ENCODE peak calls at places on chromosome 5, in four cellular contexts. Y is trophoblast cell, L is mesendoderm, Q is mesenchymal stem cell. K is an unnamed sample.

GRCh38 chr5:61901997-61902396 is 404.0 kb upstream of the KIF2A start:
- DNase-seq in Y (no peak), L (no peak), Q (no peak), K (no peak)

GRCh38 chr5:97644896-97645295 is 461.8 kb upstream of the RIOK2 start:
- DNase-seq in Y (peak), L (peak), Q (no peak), K (no peak)

GRCh38 chr5:146313027-146313426 is 25.6 kb upstream of the POU4F3 start:
- DNase-seq in Y (no peak), L (no peak), Q (no peak), K (no peak)

GRCh38 chr5:2847608-2848007 is 96.1 kb upstream of the IRX2 start:
- DNase-seq in Y (no peak), L (no peak), Q (no peak), K (no peak)

GRCh38 chr5:10355071-10355889 is 1.8 kb downstream of the MARCHF6 start:
- DNase-seq in Y (peak), L (no peak), Q (peak), K (no peak)

GRCh38 chr5:126373621-126374416 is 49.4 kb upstream of the GRAMD2B start:
- DNase-seq in Y (peak), L (no peak), Q (peak), K (no peak)

GRCh38 chr5:170104710-170105109 is 987 bp upstream of the FOXI1 start:
- DNase-seq in Y (no peak), L (no peak), Q (no peak), K (no peak)

GRCh38 chr5:89703799-89704198 is 705.8 kb downstream of the CETN3 start:
- DNase-seq in Y (no peak), L (peak), Q (peak), K (peak)

GRCh38 chr5:34891981-34892380 is 23.3 kb downstream of the RAD1 start:
- DNase-seq in Y (no peak), L (no peak), Q (no peak), K (no peak)

GRCh38 chr5:136032564-136032963 is 3.8 kb downstream of the TGFBI start:
- DNase-seq in Y (no peak), L (no peak), Q (peak), K (no peak)

GRCh38 chr5:53073349-53073748 is 36.2 kb downstream of the MOCS2 start:
- DNase-seq in Y (no peak), L (no peak), Q (no peak), K (no peak)

GRCh38 chr5:33984671-33985124 is at the start of gene SLC45A2:
- DNase-seq in Y (no peak), L (peak), Q (peak), K (no peak)

GRCh38 chr5:170380361-170380951 is 8.7 kb downstream of the KCNMB1 start:
- DNase-seq in Y (no peak), L (no peak), Q (no peak), K (no peak)

GRCh38 chr5:32299059-32299677 is 13.6 kb downstream of the MTMR12 start:
- DNase-seq in Y (no peak), L (no peak), Q (no peak), K (no peak)

GRCh38 chr5:64690417-64691151 is at the start of gene SHISAL2B:
- DNase-seq in Y (no peak), L (peak), Q (peak), K (peak)

GRCh38 chr5:29715167-29715566 is 1478.3 kb upstream of the CDH6 start:
- DNase-seq in Y (no peak), L (no peak), Q (no peak), K (no peak)

GRCh38 chr5:368162-369084 is 46.9 kb downstream of the AHRR start:
- DNase-seq in Y (peak), L (no peak), Q (peak), K (no peak)

GRCh38 chr5:38532165-38532669 is 24.2 kb downstream of the LIFR start:
- DNase-seq in Y (peak), L (peak), Q (no peak), K (no peak)

GRCh38 chr5:115072266-115073056 is 97.2 kb downstream of the TRIM36 start:
- DNase-seq in Y (peak), L (peak), Q (no peak), K (no peak)

GRCh38 chr5:77328926-77329647 is 118.6 kb downstream of the PDE8B start:
- DNase-seq in Y (peak), L (no peak), Q (no peak), K (no peak)

GRCh38 chr5:126575644-126576043 is 19.4 kb downstream of the ALDH7A1 start:
- DNase-seq in Y (no peak), L (no peak), Q (no peak), K (no peak)

GRCh38 chr5:157180374-157181264 is at the start of gene ITK:
- DNase-seq in Y (no peak), L (no peak), Q (no peak), K (no peak)

GRCh38 chr5:152811985-152812384 is 406.9 kb upstream of the NMUR2 start:
- DNase-seq in Y (no peak), L (peak), Q (no peak), K (no peak)

GRCh38 chr5:87836696-87837095 is 424.0 kb upstream of the CCNH start:
- DNase-seq in Y (no peak), L (no peak), Q (no peak), K (no peak)

GRCh38 chr5:16794381-16794913 is 141.6 kb downstream of the MYO10 start:
- DNase-seq in Y (no peak), L (no peak), Q (no peak), K (no peak)

GRCh38 chr5:100779669-100780375 is 123.3 kb downstream of the ST8SIA4 start:
- DNase-seq in Y (peak), L (no peak), Q (no peak), K (no peak)

GRCh38 chr5:172881691-172882370 is 47.8 kb downstream of the ERGIC1 start:
- DNase-seq in Y (peak), L (no peak), Q (peak), K (no peak)

GRCh38 chr5:72107874-72108199 is 562 bp downstream of the MAP1B start:
- DNase-seq in Y (no peak), L (peak), Q (peak), K (peak)

GRCh38 chr5:55913396-55914140 is 62.4 kb downstream of the IL31RA start:
- DNase-seq in Y (no peak), L (no peak), Q (no peak), K (no peak)

GRCh38 chr5:151889614-151890013 is 35.0 kb downstream of the GLRA1 start:
- DNase-seq in Y (no peak), L (no peak), Q (no peak), K (no peak)

GRCh38 chr5:172897691-172898512 is 61.3 kb upstream of the RPL26L1 start:
- DNase-seq in Y (no peak), L (no peak), Q (peak), K (peak)

GRCh38 chr5:56670916-56671315 is 144.4 kb upstream of the MAP3K1 start:
- DNase-seq in Y (no peak), L (no peak), Q (peak), K (no peak)

DNA sequence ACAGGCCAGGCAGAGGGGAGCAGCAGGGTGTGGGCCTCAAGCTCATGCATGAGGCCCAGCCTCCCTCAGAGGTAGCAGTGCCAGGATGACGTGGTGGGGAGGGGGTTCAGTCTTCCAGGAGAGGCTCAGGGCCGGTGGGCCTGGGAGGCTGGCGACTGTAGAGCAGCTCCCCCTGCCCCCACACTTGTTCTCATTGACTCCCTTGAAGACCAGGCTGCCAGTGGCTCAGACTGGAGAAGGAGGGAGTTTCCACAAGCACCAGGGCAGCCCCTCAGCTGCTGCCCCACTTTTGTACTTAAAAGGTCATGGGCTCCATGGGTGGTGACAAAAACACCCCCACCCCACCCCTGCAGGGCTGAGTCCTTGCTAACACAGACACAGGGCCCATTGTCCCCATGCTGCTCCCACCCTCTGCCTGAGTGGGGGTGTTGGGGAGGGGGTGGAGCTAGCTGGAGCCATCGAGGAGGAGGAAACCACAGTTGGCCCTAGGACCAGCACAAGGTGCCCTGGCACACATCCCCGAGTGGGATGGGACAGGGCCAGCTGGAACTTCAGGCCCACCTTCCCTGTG is 10.5 kb downstream of the PDLIM4 start:
- DNase-seq in Y (no peak), L (no peak), Q (no peak), K (no peak)
- H2AK5ac ChIP-seq in Y (no peak), L (no peak), Q (peak), K (peak)

DNA sequence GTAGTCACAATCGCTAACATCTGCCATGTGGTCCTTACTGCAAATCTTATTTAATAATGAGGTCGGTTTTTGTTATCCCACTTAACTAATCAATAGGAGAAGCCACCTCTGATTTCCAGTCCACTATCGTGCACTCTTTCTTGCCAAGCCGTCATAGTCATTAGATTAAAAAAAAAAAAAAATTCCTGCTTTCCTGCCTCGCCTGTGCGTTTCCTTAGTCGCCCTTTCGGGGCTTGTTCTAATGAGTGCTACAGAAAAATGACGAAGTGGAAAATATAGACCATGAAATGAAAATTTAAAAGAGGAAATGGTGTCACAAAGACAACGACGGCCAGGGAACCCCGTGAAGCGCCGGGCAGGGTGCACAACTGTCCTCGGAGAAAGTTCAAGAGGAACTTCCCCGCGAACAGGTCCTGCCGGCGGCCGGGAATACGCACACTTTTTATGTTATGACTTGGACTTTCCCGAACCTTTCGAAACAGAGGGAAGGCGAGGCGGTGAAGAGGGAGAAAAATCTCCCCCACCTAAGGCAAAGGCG is 312 bp upstream of the RUFY1 start:
- DNase-seq in Y (peak), L (no peak), Q (peak), K (peak)
- H2AK5ac ChIP-seq in Y (no peak), L (no peak), Q (no peak), K (no peak)

GRCh38 chr5:80958611-80959010 is 1.6 kb upstream of the RASGRF2 start:
- DNase-seq in Y (peak), L (no peak), Q (no peak), K (no peak)

GRCh38 chr5:80959768-80960442 is at the start of gene RASGRF2:
- DNase-seq in Y (peak), L (peak), Q (peak), K (peak)

GRCh38 chr5:80960531-80961375 is 590 bp downstream of the RASGRF2 start:
- DNase-seq in Y (peak), L (peak), Q (peak), K (peak)

GRCh38 chr5:80957031-80957761 is 3.0 kb upstream of the RASGRF2 start:
- DNase-seq in Y (peak), L (peak), Q (no peak), K (no peak)

DNA sequence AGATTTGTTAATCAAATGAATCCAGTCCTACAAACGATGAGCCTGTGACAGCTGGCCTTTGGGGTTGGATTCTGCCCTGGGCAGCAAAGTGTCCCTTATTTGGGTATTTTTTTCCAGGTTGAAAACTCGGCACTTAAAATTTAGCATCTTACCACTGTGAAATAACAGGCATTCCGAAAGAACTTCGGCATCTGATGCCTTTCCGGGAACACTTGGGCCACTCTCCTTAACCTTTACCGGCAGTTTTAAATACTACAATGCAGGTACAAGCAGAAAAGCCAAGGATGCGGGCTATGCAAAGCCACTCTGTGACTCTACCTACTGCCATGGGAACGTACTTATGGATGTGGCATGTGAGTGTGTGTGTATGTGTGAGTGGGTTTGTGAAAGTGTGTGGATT is 1.0 kb upstream of the RASGRF2 start:
- DNase-seq in Y (peak), L (peak), Q (no peak), K (no peak)
- H2AK5ac ChIP-seq in Y (peak), L (no peak), Q (no peak), K (no peak)

DNA sequence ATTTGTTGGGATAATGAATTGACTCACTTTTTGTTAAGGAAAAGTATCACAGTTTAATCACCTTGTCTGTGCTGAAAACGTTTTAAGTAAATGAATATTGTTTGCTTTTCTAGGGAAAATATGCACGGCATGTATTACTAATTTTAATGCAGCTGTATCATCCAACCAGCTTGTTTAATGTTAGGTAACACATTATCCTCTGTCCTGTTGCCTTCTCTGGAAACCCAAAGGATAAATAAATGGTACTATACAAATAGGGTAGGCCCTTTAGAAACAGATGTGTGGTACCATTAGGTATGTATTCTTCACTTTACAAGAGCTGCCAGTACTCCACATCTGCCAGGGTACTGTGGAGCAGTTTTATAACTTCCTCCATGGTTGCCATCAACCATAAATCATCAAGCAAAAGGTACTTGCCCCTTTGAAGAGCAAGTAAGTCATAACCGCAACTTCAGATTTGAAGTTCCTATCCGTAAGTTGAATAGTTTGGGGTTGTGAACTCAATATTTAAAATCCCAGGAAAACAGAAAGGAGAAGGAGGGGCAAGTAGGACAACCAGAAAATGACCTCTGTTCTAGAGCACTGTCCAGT is 43.0 kb downstream of the FAF2 start:
- DNase-seq in Y (no peak), L (no peak), Q (no peak), K (no peak)
- H2AK5ac ChIP-seq in Y (no peak), L (no peak), Q (no peak), K (no peak)

DNA sequence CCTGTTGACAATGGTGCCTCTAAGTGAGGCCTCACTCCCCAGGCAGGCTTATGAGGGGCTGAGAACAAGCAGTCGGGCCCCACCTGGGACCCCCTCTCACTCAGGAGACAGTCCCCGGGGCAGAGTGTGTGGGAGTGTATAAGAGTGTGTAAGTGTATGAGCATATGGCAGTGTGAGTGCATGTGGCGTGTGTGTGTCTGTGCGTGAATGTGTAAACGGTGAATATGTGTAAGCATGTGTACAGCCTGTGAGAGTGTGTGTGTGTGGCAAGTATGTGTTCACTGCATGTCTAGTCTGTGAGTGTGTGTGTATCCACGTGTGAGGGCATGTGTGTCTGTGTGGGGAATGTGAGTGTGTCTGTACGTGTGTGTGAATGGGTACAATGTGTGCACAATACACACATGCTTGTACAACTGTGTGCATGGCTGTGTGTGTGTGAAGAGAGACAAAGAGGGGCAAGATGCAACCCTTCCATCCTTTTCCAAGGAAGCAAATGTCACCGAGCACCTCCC is 88.0 kb upstream of the SMIM23 start:
- DNase-seq in Y (no peak), L (no peak), Q (no peak), K (no peak)
- H2AK5ac ChIP-seq in Y (no peak), L (no peak), Q (no peak), K (no peak)

GRCh38 chr5:133358271-133358670 is 254.1 kb downstream of the FSTL4 start:
- DNase-seq in Y (no peak), L (no peak), Q (no peak), K (no peak)
- H2AK5ac ChIP-seq in Y (no peak), L (no peak), Q (no peak), K (no peak)

GRCh38 chr5:93057311-93057710 is 523.7 kb downstream of the NR2F1-AS1 start:
- DNase-seq in Y (no peak), L (no peak), Q (no peak), K (no peak)
- H2AK5ac ChIP-seq in Y (no peak), L (no peak), Q (no peak), K (no peak)